ENCODE peak calls at places on chromosome 17, in five cellular contexts. Q, X, S, V and R are unnamed samples.

GRCh38 chr17:44906010-44906646 is 6.9 kb upstream of the EFTUD2 start:
- DNase-seq in V (no peak), Q (no peak), S (no peak), X (peak; percentile 96), R (no peak)

GRCh38 chr17:8225813-8226535 is 15.6 kb upstream of the AURKB start:
- DNase-seq in V (no peak), X (peak; percentile 79), Q (peak; percentile 90), S (peak; percentile 85), R (peak; percentile 67)

GRCh38 chr17:83026311-83026811 is 53.0 kb upstream of the METRNL start:
- DNase-seq in Q (no peak), S (no peak), V (no peak), X (no peak), R (no peak)

GRCh38 chr17:58590377-58590776 is 75.9 kb upstream of the MTMR4 start:
- DNase-seq in S (no peak), V (no peak), Q (no peak), X (no peak), R (no peak)

GRCh38 chr17:63516910-63517824 is 6.0 kb upstream of the KCNH6 start:
- DNase-seq in S (no peak), X (peak; percentile 77), V (no peak), Q (no peak), R (no peak)

GRCh38 chr17:19590912-19591551 is 57.4 kb downstream of the SLC47A1 start:
- DNase-seq in S (peak; percentile 24), Q (peak; percentile 21), X (no peak), V (no peak), R (no peak)

GRCh38 chr17:64040201-64040600 is 19.8 kb upstream of the ICAM2 start:
- DNase-seq in S (no peak), Q (no peak), X (no peak), V (no peak), R (no peak)

GRCh38 chr17:40099627-40100418 is 566 bp downstream of the NR1D1 start:
- DNase-seq in X (no peak), S (no peak), Q (no peak), V (no peak), R (no peak)

GRCh38 chr17:13421581-13421980 is 180.1 kb downstream of the HS3ST3A1 start:
- DNase-seq in X (no peak), Q (no peak), V (no peak), S (no peak), R (no peak)

GRCh38 chr17:3502466-3502865 is 26.7 kb downstream of the ASPA start:
- DNase-seq in Q (no peak), X (no peak), V (no peak), S (no peak), R (no peak)

GRCh38 chr17:7404737-7405412 is 978 bp upstream of the TMEM256 start:
- DNase-seq in S (peak; percentile 86), X (no peak), V (peak; percentile 68), Q (peak; percentile 74), R (peak; percentile 57)

GRCh38 chr17:76076765-76077581 is 2.0 kb upstream of the ZACN start:
- DNase-seq in Q (no peak), V (no peak), X (no peak), S (peak; percentile 77), R (no peak)

GRCh38 chr17:80673152-80673920 is 128.7 kb downstream of the RPTOR start:
- DNase-seq in S (no peak), Q (no peak), V (no peak), X (peak; percentile 62), R (no peak)

GRCh38 chr17:71709974-71710373 is 410.8 kb upstream of the SOX9 start:
- DNase-seq in X (peak; percentile 27), S (peak; percentile 1), Q (no peak), V (no peak), R (no peak)

GRCh38 chr17:43014946-43015519 is 7.2 kb downstream of the VAT1 start:
- DNase-seq in Q (no peak), V (no peak), S (no peak), X (no peak), R (no peak)

GRCh38 chr17:73318861-73319260 is 7.1 kb upstream of the CDC42EP4 start:
- DNase-seq in Q (no peak), V (no peak), X (no peak), S (no peak), R (no peak)

GRCh38 chr17:60716766-60717165 is 39.1 kb downstream of the BCAS3 start:
- DNase-seq in Q (no peak), S (no peak), X (no peak), V (no peak), R (no peak)

GRCh38 chr17:15944720-15945492 is at the start of gene ADORA2B:
- DNase-seq in V (peak; percentile 56), X (peak; percentile 77), Q (peak; percentile 78), S (peak; percentile 83), R (peak; percentile 54)

GRCh38 chr17:27240086-27240801 is 53.7 kb upstream of the WSB1 start:
- DNase-seq in X (no peak), Q (no peak), S (no peak), V (no peak), R (no peak)

GRCh38 chr17:66347661-66348604 is 45.5 kb downstream of the PRKCA start:
- DNase-seq in S (no peak), X (peak; percentile 56), Q (no peak), V (no peak), R (no peak)

GRCh38 chr17:83186226-83186625 is 106.8 kb downstream of the METRNL start:
- DNase-seq in X (no peak), V (no peak), Q (peak; percentile 40), S (no peak), R (no peak)

GRCh38 chr17:27564463-27564862 is 66.5 kb upstream of the LGALS9 start:
- DNase-seq in V (no peak), X (no peak), S (no peak), Q (no peak), R (no peak)

GRCh38 chr17:55549140-55549539 is 37.9 kb upstream of the SMIM36 start:
- DNase-seq in X (no peak), V (no peak), Q (no peak), S (peak; percentile 69), R (no peak)

GRCh38 chr17:16987830-16988601 is 16.1 kb upstream of the TNFRSF13B start:
- DNase-seq in V (peak; percentile 76), X (peak; percentile 87), Q (no peak), S (peak; percentile 39), R (peak; percentile 51)

GRCh38 chr17:82943339-82943738 is 103.5 kb upstream of the ZNF750 start:
- DNase-seq in S (no peak), Q (no peak), X (no peak), V (no peak), R (no peak)

GRCh38 chr17:47955497-47956461 is 1.9 kb downstream of the PRR15L start:
- DNase-seq in X (no peak), Q (no peak), S (no peak), V (no peak), R (no peak)
- H3K4me3 ChIP-seq in X (no peak overlapping the region), Q (no peak overlapping the region), S (no peak overlapping the region), V (no peak overlapping the region), R (no peak overlapping the region)

GRCh38 chr17:42000399-42001076 is 16.7 kb downstream of the DNAJC7 start:
- DNase-seq in Q (no peak), V (no peak), S (no peak), X (no peak), R (no peak)

GRCh38 chr17:42001729-42002128 is 15.5 kb downstream of the DNAJC7 start:
- DNase-seq in S (no peak), Q (no peak), X (no peak), V (no peak), R (no peak)

GRCh38 chr17:42005128-42005527 is 12.1 kb downstream of the DNAJC7 start:
- DNase-seq in S (no peak), V (no peak), X (no peak), Q (no peak), R (no peak)

GRCh38 chr17:42002175-42002791 is 15.0 kb downstream of the DNAJC7 start:
- DNase-seq in Q (no peak), V (no peak), X (no peak), S (no peak), R (no peak)

DNA sequence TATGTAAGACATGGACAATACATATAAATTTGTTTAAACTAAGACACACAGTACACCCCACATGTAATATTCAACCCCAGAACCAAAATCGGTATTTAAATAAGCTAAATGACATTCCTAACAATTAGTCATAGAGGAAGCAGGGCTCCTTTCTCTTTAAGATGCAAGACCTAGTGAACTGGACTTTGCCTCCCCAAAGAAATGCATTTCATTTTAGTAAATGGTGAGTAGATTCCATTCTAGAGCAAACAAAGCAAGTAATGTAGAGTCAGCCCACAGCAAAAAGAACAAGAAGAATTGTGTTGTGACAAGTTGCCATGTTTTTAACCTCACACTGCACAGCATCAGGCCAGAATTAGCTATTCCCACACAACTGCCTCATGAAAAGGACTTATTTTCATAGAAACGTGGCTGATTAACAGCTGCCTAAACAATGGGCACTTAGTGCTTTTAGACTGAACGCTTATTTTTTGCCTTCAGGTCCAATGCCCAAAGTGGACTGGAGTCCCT is 14.4 kb downstream of the DNAJC7 start:
- DNase-seq in X (peak; percentile 78), Q (no peak), S (no peak), V (no peak), R (no peak)
- H3K4me3 ChIP-seq in X (no peak overlapping the region), Q (no peak overlapping the region), S (no peak overlapping the region), V (no peak overlapping the region), R (no peak overlapping the region)

GRCh38 chr17:33709881-33710280 is 416.8 kb upstream of the ASIC2 start:
- DNase-seq in Q (no peak), X (no peak), V (no peak), S (no peak), R (no peak)
- H3K4me3 ChIP-seq in Q (no peak overlapping the region), X (no peak overlapping the region), V (no peak overlapping the region), S (no peak overlapping the region), R (no peak overlapping the region)

DNA sequence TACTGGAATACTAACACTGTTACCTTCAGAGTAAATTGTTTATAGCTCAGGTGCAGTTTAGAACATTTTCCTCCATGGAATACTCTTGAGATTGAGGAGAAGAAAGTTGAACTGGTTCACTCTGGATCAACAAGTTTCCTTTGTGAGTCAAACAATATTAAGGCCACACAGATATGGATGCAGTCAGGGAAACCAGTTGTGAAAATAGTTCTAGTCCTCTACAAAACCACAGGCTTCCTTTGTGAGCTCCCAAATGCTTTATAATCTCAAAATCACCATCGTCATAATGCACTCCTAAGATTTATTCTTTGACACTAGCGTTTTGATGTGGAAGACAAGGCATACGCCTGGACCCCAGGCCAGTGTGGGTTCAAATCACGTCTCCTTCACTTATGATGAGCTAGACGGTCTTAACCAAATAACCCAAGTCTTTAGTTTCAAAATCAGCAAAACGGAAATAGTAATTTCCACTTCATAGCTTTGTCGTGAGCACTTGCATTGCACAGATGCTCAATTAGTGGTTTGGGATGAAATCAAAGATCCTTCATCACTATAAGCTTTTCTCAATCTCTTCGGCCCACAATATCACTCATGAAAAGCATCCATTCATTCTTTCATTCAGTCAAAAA is 142.6 kb downstream of the STX8 start:
- DNase-seq in X (peak; percentile 82), S (no peak), V (no peak), Q (no peak), R (no peak)
- H3K4me3 ChIP-seq in X (no peak overlapping the region), S (no peak overlapping the region), V (no peak overlapping the region), Q (no peak overlapping the region), R (no peak overlapping the region)

DNA sequence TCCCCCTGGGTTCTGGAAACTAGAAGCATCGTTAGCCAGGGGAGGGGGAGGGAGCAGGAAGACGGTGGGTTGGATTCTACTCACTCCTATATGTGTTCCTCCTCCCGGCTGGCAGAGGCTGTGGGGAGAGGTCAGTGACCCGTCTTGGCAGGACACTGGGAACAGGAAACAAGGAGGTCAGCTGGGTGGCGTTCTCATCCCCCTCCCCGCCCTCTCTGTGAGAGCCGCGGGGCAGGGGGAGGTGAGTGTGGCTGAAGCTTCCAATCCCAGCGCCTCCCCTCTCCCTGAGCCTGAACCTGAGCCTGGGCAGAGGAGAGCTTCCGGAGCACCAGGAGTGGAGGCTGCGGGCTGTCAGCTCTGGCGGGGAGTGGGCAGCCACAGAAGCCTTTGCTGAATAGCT is 12.5 kb downstream of the GPRC5C start:
- DNase-seq in S (no peak), V (peak; percentile 76), X (no peak), Q (no peak), R (peak; percentile 66)
- H3K4me3 ChIP-seq in S (peak overlapping the region; percentile 7), V (no peak overlapping the region), X (no peak overlapping the region), Q (no peak overlapping the region), R (no peak overlapping the region)